ENCODE peak calls at places on chromosomes 3 and 15, in four cellular contexts. M is CD8-positive, alpha-beta T cell; S is GM12864; P is psoas muscle. L is an unnamed sample.

GRCh38 chr3:35505181-35505580 is 134.1 kb upstream of the ARPP21 start:
- DNase-seq in S (no peak), M (no peak), P (peak), L (no peak)

GRCh38 chr15:54410481-54410880 is 432.2 kb downstream of the UNC13C start:
- DNase-seq in P (no peak), M (no peak), S (no peak), L (no peak)

GRCh38 chr3:150022406-150023238 is 51.9 kb upstream of the PFN2 start:
- DNase-seq in M (no peak), P (no peak), S (no peak), L (no peak)

GRCh38 chr15:70214266-70214665 is 116.5 kb upstream of the TLE3 start:
- DNase-seq in M (no peak), S (no peak), P (no peak), L (no peak)

GRCh38 chr15:39579487-39580116 is 1.3 kb upstream of the THBS1 start:
- DNase-seq in S (no peak), M (no peak), P (peak), L (peak)

GRCh38 chr15:53976844-53977392 is 1.3 kb upstream of the UNC13C start:
- DNase-seq in M (no peak), S (no peak), P (peak), L (no peak)

GRCh38 chr3:154971771-154972326 is 108.3 kb upstream of the MME start:
- DNase-seq in M (no peak), P (no peak), S (no peak), L (peak)

GRCh38 chr3:176579741-176580185 is 617.5 kb downstream of the TBL1XR1 start:
- DNase-seq in S (no peak), P (no peak), M (no peak), L (peak)

GRCh38 chr3:46100812-46101211 is 73.5 kb upstream of the XCR1 start:
- DNase-seq in P (no peak), S (no peak), M (no peak), L (no peak)

GRCh38 chr3:32719335-32719734 is 34.3 kb downstream of the CNOT10 start:
- DNase-seq in S (no peak), M (no peak), P (no peak), L (no peak)

GRCh38 chr3:195763248-195763830 is 42.6 kb downstream of the MUC20 start:
- DNase-seq in S (no peak), P (no peak), M (no peak), L (no peak)

GRCh38 chr3:147191795-147192385 is 214.5 kb downstream of the ZIC4 start:
- DNase-seq in S (peak), M (no peak), P (no peak), L (peak)

GRCh38 chr3:109874900-109875735 is 537.8 kb upstream of the DPPA4 start:
- DNase-seq in S (no peak), M (no peak), P (no peak), L (no peak)

GRCh38 chr15:38668433-38669159 is 104.0 kb upstream of the RASGRP1 start:
- DNase-seq in P (no peak), M (no peak), S (no peak), L (no peak)

GRCh38 chr3:188076176-188076575 is 77.8 kb upstream of the LPP start:
- DNase-seq in S (no peak), M (no peak), P (peak), L (no peak)

GRCh38 chr3:159236306-159236705 is 434.5 kb downstream of the MFSD1 start:
- DNase-seq in M (no peak), P (no peak), S (no peak), L (no peak)

GRCh38 chr3:193095366-193095765 is 145.7 kb upstream of the PLAAT1 start:
- DNase-seq in S (no peak), P (no peak), M (no peak), L (no peak)

GRCh38 chr3:98994128-98994762 is 92.8 kb upstream of the DCBLD2 start:
- DNase-seq in P (no peak), S (no peak), M (no peak), L (peak)

GRCh38 chr15:63370764-63371163 is 10.9 kb downstream of the CA12 start:
- DNase-seq in M (no peak), S (no peak), P (no peak), L (no peak)

GRCh38 chr3:134477938-134478337 is 7.8 kb downstream of the ANAPC13 start:
- DNase-seq in M (no peak), S (no peak), P (no peak), L (no peak)

GRCh38 chr15:51334011-51334426 is 4.4 kb downstream of the CYP19A1 start:
- DNase-seq in S (no peak), P (no peak), M (no peak), L (no peak)

DNA sequence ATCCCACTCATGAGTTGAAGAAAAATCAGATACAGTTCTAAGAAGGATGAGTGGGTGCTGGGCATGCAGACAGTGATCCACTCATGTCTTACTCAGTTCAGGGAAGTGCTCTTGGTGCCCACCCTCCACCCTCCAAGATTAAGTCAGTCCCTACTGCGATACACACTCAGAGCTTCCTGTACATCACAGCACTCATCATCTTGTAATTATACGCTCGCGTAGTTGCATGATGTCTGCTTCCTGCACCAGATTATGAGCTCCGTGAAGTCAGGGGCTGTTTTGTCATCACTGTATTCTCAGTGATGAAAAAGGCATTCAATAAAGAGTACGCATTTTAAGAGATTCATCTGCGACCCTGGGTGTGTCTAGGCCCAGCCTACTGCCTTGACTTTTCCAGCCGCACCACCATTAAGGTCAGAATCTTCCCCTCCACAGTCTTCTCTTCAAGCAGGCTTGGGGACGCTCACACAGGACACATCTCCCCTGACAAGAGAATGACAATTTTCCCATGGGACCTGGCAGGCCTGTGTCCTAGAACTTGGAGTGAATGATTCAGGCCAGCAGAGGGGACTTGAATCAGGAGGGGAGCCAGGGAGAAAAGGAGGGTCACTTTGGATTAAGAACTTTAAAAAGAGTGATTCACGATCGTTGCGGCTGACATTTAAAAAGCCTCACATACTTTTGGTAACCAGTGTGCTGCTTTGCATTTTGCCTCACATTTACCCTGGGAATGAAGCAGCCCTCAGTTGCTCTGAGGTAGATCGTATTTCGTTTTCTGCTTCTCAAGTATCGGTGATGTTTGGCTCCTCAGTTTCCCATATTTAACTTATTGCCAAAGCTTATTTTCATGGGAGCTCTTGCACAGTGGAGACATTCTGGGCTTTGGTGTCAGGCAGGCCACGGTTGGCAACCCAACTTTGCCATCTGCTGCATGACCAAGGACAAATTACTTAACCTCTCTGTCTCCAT is 7.9 kb upstream of the PDE8A start:
- DNase-seq in M (no peak), S (no peak), P (no peak), L (no peak)
- TF ChIP-seq CTCF in M (no peak), S (no peak), P (no peak), L (no peak)

GRCh38 chr3:15983232-15983631 is 185.5 kb upstream of the ANKRD28 start:
- DNase-seq in M (no peak), P (no peak), S (no peak), L (peak)

GRCh38 chr3:15982243-15982642 is 184.5 kb upstream of the ANKRD28 start:
- DNase-seq in M (no peak), P (no peak), S (no peak), L (no peak)

GRCh38 chr3:15983693-15984092 is 185.9 kb upstream of the ANKRD28 start:
- DNase-seq in S (no peak), P (no peak), M (no peak), L (no peak)

GRCh38 chr3:15979900-15980299 is 182.1 kb upstream of the ANKRD28 start:
- DNase-seq in P (no peak), S (no peak), M (no peak), L (no peak)

DNA sequence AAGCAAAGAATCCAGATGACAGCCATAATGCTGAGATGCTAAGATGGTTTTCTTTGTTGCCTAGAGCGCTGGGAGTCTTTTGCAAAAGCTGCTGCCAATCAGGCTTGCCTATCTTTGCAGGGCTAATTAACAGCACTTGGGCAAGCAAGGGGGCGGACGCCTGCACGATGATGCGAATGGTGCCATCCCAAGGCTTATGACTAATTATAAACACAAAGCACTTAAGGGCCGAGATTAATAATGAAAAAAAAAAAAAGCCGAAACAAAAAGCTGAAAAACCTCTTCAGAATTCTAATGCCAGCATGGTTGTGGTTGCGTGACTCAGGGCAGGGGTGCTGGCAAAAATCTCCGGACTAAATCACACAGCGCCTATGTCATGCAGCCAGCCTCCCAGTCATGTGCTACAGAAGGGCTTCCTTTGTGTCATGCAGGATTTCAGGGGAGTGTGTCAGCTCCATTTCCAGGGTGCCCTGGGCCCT is 184.9 kb upstream of the ANKRD28 start:
- DNase-seq in S (no peak), M (no peak), P (peak), L (peak)
- H3K4me3 ChIP-seq in S (no peak), M (no peak), P (peak), L (peak)

DNA sequence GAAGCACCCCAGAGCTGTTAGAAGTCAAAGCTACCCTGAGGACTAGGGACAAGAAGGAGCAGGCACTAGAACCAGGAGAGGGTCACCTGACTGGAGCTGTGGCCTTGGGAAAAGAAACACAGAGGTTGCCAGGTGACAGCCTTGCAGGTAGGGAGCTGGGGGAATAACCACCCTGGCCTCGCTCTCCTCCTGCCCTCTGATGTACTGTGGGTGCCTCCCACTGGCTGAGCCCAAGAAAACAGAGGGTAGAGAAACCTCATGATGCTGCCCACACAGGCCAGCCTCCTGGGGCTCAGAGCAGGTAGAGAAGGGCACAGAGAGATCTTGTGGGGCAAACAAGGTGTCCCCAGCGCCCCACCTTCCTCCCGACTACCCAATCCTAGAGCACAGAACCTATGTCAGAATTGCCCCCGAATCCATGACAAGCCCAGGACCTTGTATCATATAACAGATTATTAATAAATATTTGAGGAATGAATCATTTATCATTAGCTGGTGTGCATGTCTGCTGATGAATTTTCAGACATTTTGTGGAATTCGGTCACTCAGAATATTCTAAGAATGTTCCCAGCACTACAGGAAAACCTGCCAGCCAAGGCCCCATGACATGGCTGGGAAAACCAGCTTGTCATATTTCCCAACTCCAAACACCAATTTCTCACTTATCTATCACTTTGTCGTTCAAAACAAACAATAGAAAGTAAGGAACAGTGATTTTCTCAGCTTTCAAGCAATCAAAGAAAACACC is 59.8 kb upstream of the MEX3B start:
- DNase-seq in S (no peak), P (no peak), M (no peak), L (peak)
- TF ChIP-seq CTCF in S (peak), P (no peak), M (no peak), L (no peak)

GRCh38 chr3:129505341-129505740 is 23.1 kb upstream of the RHO start:
- DNase-seq in M (no peak), S (no peak), P (no peak), L (no peak)
- H3K4me3 ChIP-seq in M (no peak), S (no peak), P (no peak), L (no peak)

DNA sequence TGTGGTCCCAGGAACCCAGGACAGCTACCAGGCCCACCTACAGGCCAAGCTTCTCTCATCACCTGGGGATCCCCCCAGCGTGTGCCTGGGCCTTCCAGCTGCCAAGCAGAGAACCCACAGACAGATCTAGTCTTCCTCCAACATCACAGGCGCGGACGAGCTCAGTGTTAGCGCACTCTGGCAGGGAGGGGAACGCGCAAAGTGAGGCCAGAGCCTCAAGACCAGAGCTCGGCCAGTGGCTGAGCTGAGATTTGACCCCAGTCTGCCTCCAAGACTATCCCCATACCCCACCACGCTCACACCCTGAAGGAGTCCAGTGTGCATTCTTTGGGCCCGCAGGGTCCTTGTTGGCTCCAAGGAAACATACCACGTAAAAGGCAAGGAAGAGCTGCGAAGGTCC is 5.1 kb downstream of the MFGE8 start:
- DNase-seq in P (no peak), S (no peak), M (no peak), L (no peak)
- TF ChIP-seq CTCF in P (no peak), S (no peak), M (no peak), L (no peak)